ENCODE peak calls at places on chromosome X, in seven cellular contexts. O, G, C, P, J, Y and U are unnamed samples. For H3K9me3, the result is how much of the 10 kb centered on the place peaks cover.

GRCh38 chrX:9842541-9842940 is 56.3 kb downstream of the SHROOM2 start:
- DNase-seq in O (no peak), P (peak), G (no peak), J (no peak), C (no peak), Y (no peak), U (no peak)

GRCh38 chrX:30065226-30065625 is 150.1 kb upstream of the MAGEB2 start:
- DNase-seq in C (no peak), G (peak), Y (no peak), J (peak), O (peak), P (no peak), U (no peak)

GRCh38 chrX:128717635-128718578 is 665.7 kb upstream of the ACTRT1 start:
- DNase-seq in Y (no peak), C (no peak), J (no peak), P (no peak), G (no peak), O (no peak), U (no peak)

GRCh38 chrX:96405842-96406241 is 278.8 kb upstream of the DIAPH2 start:
- DNase-seq in Y (no peak), P (no peak), J (no peak), G (no peak), O (no peak), C (no peak), U (no peak)

GRCh38 chrX:31609130-31609529 is 537.3 kb upstream of the FTHL17 start:
- DNase-seq in O (peak), G (peak), P (no peak), Y (no peak), C (no peak), J (peak), U (peak)

GRCh38 chrX:133544105-133544504 is 128.8 kb upstream of the GPC4 start:
- DNase-seq in G (peak), Y (peak), J (peak), O (peak), P (no peak), C (no peak), U (peak)

GRCh38 chrX:50903387-50904027 is 7.0 kb upstream of the BMP15 start:
- DNase-seq in G (peak), C (peak), Y (peak), P (peak), J (peak), O (peak), U (peak)

GRCh38 chrX:31036895-31037294 is 34.9 kb downstream of the FTHL17 start:
- DNase-seq in P (peak), O (peak), G (peak), C (peak), Y (peak), J (peak), U (peak)

GRCh38 chrX:105101378-105101777 is 119.1 kb downstream of the TEX13A start:
- DNase-seq in P (no peak), J (no peak), Y (no peak), O (no peak), G (no peak), C (no peak), U (no peak)

GRCh38 chrX:129833153-129834004 is 10.3 kb downstream of the ZDHHC9 start:
- DNase-seq in Y (no peak), J (peak), G (peak), O (no peak), P (no peak), C (no peak), U (peak)

GRCh38 chrX:43580621-43581020 is 75.5 kb upstream of the MAOA start:
- DNase-seq in Y (no peak), O (no peak), J (no peak), G (no peak), P (no peak), C (no peak), U (no peak)

GRCh38 chrX:114906978-114907510 is 110.4 kb downstream of the IL13RA2 start:
- DNase-seq in C (no peak), O (no peak), J (no peak), Y (no peak), G (no peak), P (peak), U (no peak)

GRCh38 chrX:29913647-29914046 is 301.7 kb upstream of the MAGEB2 start:
- DNase-seq in C (no peak), P (no peak), O (no peak), J (no peak), Y (no peak), G (no peak), U (no peak)

GRCh38 chrX:3651272-3651671 is 62.2 kb downstream of the PRKX start:
- DNase-seq in C (peak), Y (peak), P (no peak), J (peak), G (no peak), O (peak), U (peak)

GRCh38 chrX:48539345-48540014 is at the start of gene TBC1D25:
- DNase-seq in Y (peak), G (peak), P (peak), J (peak), C (peak), O (peak), U (peak)

GRCh38 chrX:148722966-148723365 is 222.5 kb downstream of the AFF2 start:
- DNase-seq in O (no peak), G (no peak), Y (no peak), C (no peak), J (no peak), P (no peak), U (peak)

GRCh38 chrX:137033774-137034507 is at the start of gene GPR101:
- DNase-seq in J (peak), C (no peak), P (peak), G (no peak), Y (no peak), O (no peak), U (no peak)
- H3K4me2 ChIP-seq in J (no peak), C (peak), P (peak), G (no peak), Y (no peak), O (peak), U (no peak)

DNA sequence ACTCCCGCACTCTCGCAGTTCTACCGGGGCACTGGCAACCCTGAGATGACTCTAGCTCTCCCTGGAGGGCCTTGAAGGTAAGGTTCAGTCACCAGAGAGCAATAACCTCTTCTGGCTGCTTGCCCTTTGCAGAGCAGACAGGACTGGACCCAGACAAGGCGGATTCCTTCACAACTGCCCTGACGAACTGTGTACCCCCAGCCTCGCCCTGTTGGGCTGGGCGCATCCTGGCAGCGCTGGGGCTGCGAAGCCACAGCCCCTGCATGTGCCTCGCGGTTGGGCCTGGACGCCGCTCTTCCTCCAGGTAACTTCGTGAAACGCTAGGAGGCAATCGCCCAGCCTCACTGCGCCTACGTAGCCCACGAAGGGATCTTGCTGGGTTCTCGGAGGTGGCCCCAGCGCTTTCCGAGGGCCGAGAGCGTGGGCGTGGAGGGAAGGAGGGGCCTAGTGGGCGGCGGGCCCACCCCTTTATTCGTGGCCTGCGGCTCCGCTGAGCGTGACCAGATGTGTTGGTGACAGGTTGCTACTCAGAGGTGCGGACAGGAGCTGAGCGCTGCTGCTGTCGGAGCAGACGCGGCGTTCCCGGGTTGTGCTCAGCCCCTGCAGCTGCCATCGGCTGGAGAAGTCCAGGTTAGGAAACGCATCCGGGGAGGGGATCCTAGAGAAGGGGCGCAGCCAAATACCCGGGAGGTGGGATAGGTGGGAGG is 1.9 kb upstream of the MAMLD1 start:
- DNase-seq in G (no peak), Y (no peak), J (peak), P (peak), O (peak), C (no peak), U (peak)
- TF ChIP-seq EZH2 in G (no peak), Y (no peak), J (no peak), P (peak), O (no peak), C (no peak), U (no peak)

DNA sequence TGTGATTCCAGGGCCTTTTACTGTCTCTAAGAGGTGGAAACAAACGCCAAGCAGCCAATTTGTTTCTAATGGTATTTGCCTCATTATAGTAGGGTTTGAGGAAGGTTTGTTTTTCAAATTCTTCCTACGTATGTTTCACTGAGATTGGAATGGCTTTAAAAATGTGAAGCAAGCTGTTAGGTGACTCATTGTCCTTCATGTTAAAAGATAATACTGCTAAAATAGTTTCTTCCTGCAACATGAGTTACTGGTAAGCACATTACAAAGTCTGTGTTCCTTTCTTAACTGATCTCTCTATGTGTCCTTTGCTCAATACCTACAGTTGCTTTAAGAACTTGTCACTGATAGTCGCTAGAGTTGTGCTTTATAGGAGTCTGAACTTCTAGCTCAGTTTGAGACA is 1183.9 kb downstream of the RPA4 start:
- DNase-seq in Y (no peak), O (no peak), P (no peak), J (no peak), C (no peak), G (peak), U (peak)
- H3K9me3 ChIP-seq in Y (under half), O (under half), P (under half), J (under half), C (under half), G (under half), U (under half)

GRCh38 chrX:150012647-150013046 is 74.4 kb upstream of the EOLA2 start:
- DNase-seq in P (no peak), G (peak), J (peak), C (no peak), O (no peak), Y (no peak), U (no peak)
- H3K4me2 ChIP-seq in P (no peak), G (no peak), J (no peak), C (no peak), O (no peak), Y (no peak), U (no peak)

GRCh38 chrX:103275947-103276567 is 493 bp downstream of the TCEAL5 start:
- DNase-seq in C (no peak), P (no peak), Y (no peak), J (no peak), G (no peak), O (no peak), U (no peak)

GRCh38 chrX:103274284-103274683 is 2.3 kb downstream of the TCEAL5 start:
- DNase-seq in J (no peak), O (no peak), G (no peak), Y (no peak), C (no peak), P (no peak), U (no peak)

DNA sequence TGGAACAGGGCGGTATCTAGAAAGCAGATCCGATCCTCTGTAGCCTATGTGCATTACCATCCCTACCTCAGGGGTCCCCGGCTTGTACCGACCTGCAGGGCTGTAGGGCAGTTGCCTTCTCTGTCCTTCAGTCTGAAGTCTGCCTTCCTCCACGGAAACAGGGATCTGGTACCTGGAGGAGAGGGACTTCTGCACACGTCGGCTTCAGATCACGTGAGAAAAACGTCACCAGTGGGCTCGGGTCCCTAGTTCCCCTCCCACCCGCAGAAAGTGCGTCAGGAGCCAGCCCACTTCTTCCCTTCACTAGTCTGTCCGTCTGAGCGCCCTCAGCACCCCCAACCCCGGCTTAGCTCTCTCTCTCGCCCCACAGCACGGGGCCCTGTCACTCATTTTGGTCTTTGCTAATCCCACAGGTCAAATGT is at the start of gene TCEAL5:
- DNase-seq in Y (no peak), C (no peak), O (no peak), P (no peak), G (no peak), J (no peak), U (no peak)
- TF ChIP-seq EZH2 in Y (no peak), C (no peak), O (no peak), P (no peak), G (no peak), J (peak), U (peak)

GRCh38 chrX:63475200-63475599 is 124.1 kb upstream of the SPIN4 start:
- DNase-seq in P (peak), O (no peak), C (no peak), G (no peak), J (no peak), Y (peak), U (no peak)

GRCh38 chrX:63466690-63467089 is 115.6 kb upstream of the SPIN4 start:
- DNase-seq in C (no peak), G (no peak), P (no peak), O (no peak), Y (no peak), J (no peak), U (no peak)

GRCh38 chrX:63470506-63470905 is 119.4 kb upstream of the SPIN4 start:
- DNase-seq in J (no peak), O (no peak), Y (no peak), C (no peak), G (no peak), P (no peak), U (no peak)

DNA sequence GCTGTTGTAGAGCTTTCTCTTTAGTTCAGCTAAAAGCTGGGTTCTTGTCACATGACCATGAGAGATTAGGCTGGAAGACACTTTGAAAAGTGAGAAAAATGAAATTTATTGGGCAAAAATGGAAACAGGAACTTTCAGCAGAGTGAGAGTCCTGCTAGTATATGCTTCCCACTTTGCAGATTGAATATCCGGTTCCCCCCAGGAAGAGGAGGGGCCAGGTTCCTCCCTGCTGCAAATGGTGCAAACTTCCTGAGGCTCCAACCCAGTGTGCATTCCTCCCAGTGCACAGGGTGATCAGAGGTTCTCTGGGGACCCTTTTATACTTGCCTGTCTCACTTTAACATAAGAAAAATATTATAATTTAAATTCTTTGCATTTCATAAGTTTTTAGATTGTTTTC is 119.9 kb upstream of the SPIN4 start:
- DNase-seq in G (no peak), J (no peak), P (no peak), Y (no peak), O (no peak), C (no peak), U (no peak)
- H3K9me3 ChIP-seq in G (under half), J (under half), P (under half), Y (under half), O (under half), C (under half), U (under half)

GRCh38 chrX:21375795-21376069 is 1.5 kb downstream of the CNKSR2 start:
- DNase-seq in O (no peak), C (no peak), P (peak), Y (no peak), J (no peak), G (no peak), U (no peak)
- H3K4me2 ChIP-seq in O (no peak), C (peak), P (peak), Y (no peak), J (no peak), G (peak), U (no peak)

GRCh38 chrX:153645151-153645550 is 1.9 kb upstream of the DUSP9 start:
- DNase-seq in G (no peak), J (no peak), O (no peak), P (no peak), C (no peak), Y (no peak), U (no peak)

GRCh38 chrX:153642313-153642654 is 4.7 kb upstream of the DUSP9 start:
- DNase-seq in C (no peak), J (peak), P (peak), Y (no peak), O (no peak), G (no peak), U (no peak)

GRCh38 chrX:153642655-153643430 is 4.2 kb upstream of the DUSP9 start:
- DNase-seq in P (no peak), G (no peak), C (no peak), J (no peak), Y (no peak), O (no peak), U (no peak)

GRCh38 chrX:153644356-153645125 is 2.5 kb upstream of the DUSP9 start:
- DNase-seq in P (peak), O (no peak), G (no peak), Y (no peak), J (no peak), C (no peak), U (no peak)

DNA sequence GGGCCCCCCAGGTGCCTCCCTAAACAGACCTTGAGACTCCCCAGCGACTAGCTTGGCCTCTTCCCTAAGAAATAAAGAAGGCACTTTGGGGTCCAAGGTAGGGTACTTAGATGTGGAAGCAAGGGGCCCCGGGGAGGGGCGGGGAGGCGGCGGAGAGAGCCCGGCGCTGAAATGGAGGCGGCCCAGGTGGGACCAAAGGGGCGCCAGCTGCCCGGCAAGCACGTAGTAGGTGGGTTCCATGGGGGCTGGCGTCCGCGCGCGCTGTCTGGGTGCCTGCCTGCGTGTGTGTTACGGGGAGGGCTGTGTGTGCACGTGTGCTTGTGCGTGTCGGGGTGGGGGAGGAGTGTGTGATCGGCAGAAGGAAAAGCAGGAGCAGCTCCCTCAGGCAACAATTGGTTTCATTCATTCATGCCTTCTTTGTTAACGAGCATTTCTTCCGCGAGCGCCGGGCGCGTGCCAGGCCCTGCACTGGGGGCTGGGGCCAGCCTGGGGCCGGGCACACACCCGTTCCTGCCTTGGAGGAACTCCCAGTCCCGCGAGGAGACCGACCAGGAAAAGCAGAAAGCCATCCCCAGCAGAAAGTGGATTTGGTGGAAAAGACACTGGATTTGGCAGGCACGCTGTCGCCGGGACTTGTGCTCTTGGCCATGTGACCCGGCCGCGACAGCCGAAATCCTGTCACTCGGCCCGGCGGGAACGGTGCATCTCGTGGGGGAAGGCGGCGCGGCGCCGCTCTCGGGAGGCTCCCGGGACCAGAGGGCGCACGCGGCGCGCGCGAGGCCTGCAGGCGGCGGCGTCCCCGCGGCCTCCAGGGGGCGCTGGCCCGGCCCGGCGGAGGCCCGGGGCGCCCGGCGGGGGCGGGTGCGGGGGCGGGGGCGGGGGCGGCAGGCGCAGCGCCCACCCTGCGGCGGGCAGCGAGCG is 3.3 kb upstream of the DUSP9 start:
- DNase-seq in Y (no peak), J (peak), O (peak), C (no peak), G (no peak), P (peak), U (no peak)
- TF ChIP-seq EZH2 in Y (no peak), J (no peak), O (no peak), C (no peak), G (no peak), P (peak), U (no peak)